ENCODE peak calls at places on chromosome 16, in nine cellular contexts. One of them, this sample, is unnamed.

GRCh38 chr16:67158637-67159600 is 790 bp downstream of the TRADD start:
- DNase-seq in heart right ventricle: no peak
- DNase-seq in AG04449: no peak
- DNase-seq in activated B cell treated with CpG ODN at 0.5 μM for 24 hours: peak
- DNase-seq in IMR-90: no peak
- DNase-seq in thoracic aorta: no peak
- DNase-seq in fibroblast of mammary gland: no peak
- DNase-seq in RWPE2: peak
- DNase-seq in tibial nerve: no peak
- DNase-seq in this sample: no peak

GRCh38 chr16:34078697-34079096 is 619.3 kb downstream of the TP53TG3F start:
- DNase-seq in AG04449: peak
- DNase-seq in RWPE2: no peak
- DNase-seq in activated B cell treated with CpG ODN at 0.5 μM for 24 hours: no peak
- DNase-seq in thoracic aorta: no peak
- DNase-seq in fibroblast of mammary gland: peak
- DNase-seq in heart right ventricle: no peak
- DNase-seq in IMR-90: peak
- DNase-seq in tibial nerve: no peak
- DNase-seq in this sample: no peak

GRCh38 chr16:56547120-56547948 is 17.5 kb upstream of the MT4 start:
- DNase-seq in AG04449: peak
- DNase-seq in fibroblast of mammary gland: peak
- DNase-seq in heart right ventricle: no peak
- DNase-seq in RWPE2: no peak
- DNase-seq in tibial nerve: no peak
- DNase-seq in thoracic aorta: no peak
- DNase-seq in IMR-90: peak
- DNase-seq in activated B cell treated with CpG ODN at 0.5 μM for 24 hours: no peak
- DNase-seq in this sample: no peak

GRCh38 chr16:25785361-25785760 is 93.6 kb downstream of the HS3ST4 start:
- DNase-seq in activated B cell treated with CpG ODN at 0.5 μM for 24 hours: no peak
- DNase-seq in fibroblast of mammary gland: no peak
- DNase-seq in RWPE2: no peak
- DNase-seq in tibial nerve: no peak
- DNase-seq in AG04449: no peak
- DNase-seq in thoracic aorta: no peak
- DNase-seq in IMR-90: no peak
- DNase-seq in heart right ventricle: no peak
- DNase-seq in this sample: no peak

GRCh38 chr16:76932541-76933211 is 258.3 kb upstream of the MON1B start:
- DNase-seq in IMR-90: peak
- DNase-seq in fibroblast of mammary gland: peak
- DNase-seq in RWPE2: no peak
- DNase-seq in AG04449: no peak
- DNase-seq in heart right ventricle: no peak
- DNase-seq in activated B cell treated with CpG ODN at 0.5 μM for 24 hours: no peak
- DNase-seq in tibial nerve: no peak
- DNase-seq in thoracic aorta: no peak
- DNase-seq in this sample: no peak

GRCh38 chr16:57022445-57022844 is 33.1 kb downstream of the NLRC5 start:
- DNase-seq in thoracic aorta: no peak
- DNase-seq in fibroblast of mammary gland: no peak
- DNase-seq in IMR-90: no peak
- DNase-seq in AG04449: no peak
- DNase-seq in activated B cell treated with CpG ODN at 0.5 μM for 24 hours: no peak
- DNase-seq in tibial nerve: no peak
- DNase-seq in RWPE2: no peak
- DNase-seq in heart right ventricle: no peak
- DNase-seq in this sample: no peak

GRCh38 chr16:78434401-78434800 is 334.9 kb downstream of the WWOX start:
- DNase-seq in fibroblast of mammary gland: no peak
- DNase-seq in AG04449: no peak
- DNase-seq in RWPE2: no peak
- DNase-seq in thoracic aorta: no peak
- DNase-seq in IMR-90: no peak
- DNase-seq in tibial nerve: no peak
- DNase-seq in activated B cell treated with CpG ODN at 0.5 μM for 24 hours: no peak
- DNase-seq in heart right ventricle: no peak
- DNase-seq in this sample: no peak

GRCh38 chr16:48335961-48336360 is 49.3 kb downstream of the SIAH1 start:
- DNase-seq in AG04449: peak
- DNase-seq in heart right ventricle: no peak
- DNase-seq in activated B cell treated with CpG ODN at 0.5 μM for 24 hours: no peak
- DNase-seq in fibroblast of mammary gland: no peak
- DNase-seq in RWPE2: no peak
- DNase-seq in IMR-90: peak
- DNase-seq in thoracic aorta: no peak
- DNase-seq in tibial nerve: no peak
- DNase-seq in this sample: no peak

GRCh38 chr16:20004931-20005330 is 68.8 kb downstream of the GPR139 start:
- DNase-seq in tibial nerve: no peak
- DNase-seq in fibroblast of mammary gland: no peak
- DNase-seq in RWPE2: no peak
- DNase-seq in activated B cell treated with CpG ODN at 0.5 μM for 24 hours: no peak
- DNase-seq in AG04449: no peak
- DNase-seq in thoracic aorta: no peak
- DNase-seq in heart right ventricle: no peak
- DNase-seq in IMR-90: no peak
- DNase-seq in this sample: no peak

GRCh38 chr16:324451-325334 is 27.8 kb downstream of the AXIN1 start:
- DNase-seq in heart right ventricle: no peak
- DNase-seq in RWPE2: no peak
- DNase-seq in IMR-90: no peak
- DNase-seq in activated B cell treated with CpG ODN at 0.5 μM for 24 hours: peak
- DNase-seq in fibroblast of mammary gland: no peak
- DNase-seq in tibial nerve: no peak
- DNase-seq in AG04449: no peak
- DNase-seq in thoracic aorta: no peak
- DNase-seq in this sample: no peak

GRCh38 chr16:58366247-58367031 is 25.8 kb upstream of the GINS3 start:
- DNase-seq in activated B cell treated with CpG ODN at 0.5 μM for 24 hours: no peak
- DNase-seq in fibroblast of mammary gland: peak
- DNase-seq in RWPE2: no peak
- DNase-seq in thoracic aorta: no peak
- DNase-seq in tibial nerve: no peak
- DNase-seq in heart right ventricle: no peak
- DNase-seq in AG04449: no peak
- DNase-seq in IMR-90: peak
- DNase-seq in this sample: no peak

GRCh38 chr16:85010931-85011845 is at the start of gene ZDHHC7:
- DNase-seq in tibial nerve: peak
- DNase-seq in RWPE2: peak
- DNase-seq in IMR-90: peak
- DNase-seq in fibroblast of mammary gland: peak
- DNase-seq in heart right ventricle: peak
- DNase-seq in AG04449: no peak
- DNase-seq in activated B cell treated with CpG ODN at 0.5 μM for 24 hours: peak
- DNase-seq in thoracic aorta: peak
- DNase-seq in this sample: peak
- TF ChIP-seq CTCF in tibial nerve: peak
- TF ChIP-seq CTCF in RWPE2: no peak
- TF ChIP-seq CTCF in IMR-90: peak
- TF ChIP-seq CTCF in fibroblast of mammary gland: no peak
- TF ChIP-seq CTCF in heart right ventricle: peak
- TF ChIP-seq CTCF in AG04449: no peak
- TF ChIP-seq CTCF in activated B cell treated with CpG ODN at 0.5 μM for 24 hours: no peak
- TF ChIP-seq CTCF in thoracic aorta: no peak
- TF ChIP-seq CTCF in this sample: no peak

DNA sequence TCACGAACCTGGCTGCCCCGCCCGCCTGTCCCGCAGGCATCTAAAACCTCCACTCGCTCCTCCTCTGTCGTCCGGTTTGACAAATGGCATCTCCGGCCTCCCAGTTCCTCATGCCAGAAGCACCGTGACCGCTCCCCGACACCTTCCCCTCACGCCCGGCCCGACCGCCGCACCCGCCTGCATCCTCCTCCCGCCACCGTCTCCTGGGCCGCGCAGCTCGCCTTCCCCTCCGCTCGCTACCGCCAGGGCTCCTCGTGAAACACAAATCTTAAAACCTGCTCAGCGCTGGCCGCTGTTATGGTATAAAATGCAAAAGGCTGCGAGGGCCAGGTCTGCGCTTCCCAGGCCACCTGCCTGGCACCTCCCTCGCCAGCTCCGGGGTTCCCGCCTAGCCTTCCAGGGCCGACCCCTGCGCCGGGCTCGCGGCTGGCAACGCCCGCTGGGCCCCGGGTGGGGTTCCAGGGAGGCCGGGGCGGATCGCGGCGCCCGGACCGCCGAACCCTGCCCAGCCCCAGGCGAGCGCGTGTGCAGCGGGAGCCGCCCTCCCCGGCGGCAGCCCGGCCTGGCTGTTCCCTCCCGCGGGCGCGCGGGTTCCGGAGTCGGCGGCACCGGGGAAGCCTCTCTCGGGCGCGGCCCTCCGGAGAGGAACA is 488 bp downstream of the SPSB3 start:
- DNase-seq in heart right ventricle: peak
- DNase-seq in activated B cell treated with CpG ODN at 0.5 μM for 24 hours: no peak
- DNase-seq in fibroblast of mammary gland: no peak
- DNase-seq in thoracic aorta: no peak
- DNase-seq in AG04449: no peak
- DNase-seq in tibial nerve: no peak
- DNase-seq in IMR-90: peak
- DNase-seq in RWPE2: no peak
- DNase-seq in this sample: no peak
- TF ChIP-seq CTCF in heart right ventricle: no peak
- TF ChIP-seq CTCF in activated B cell treated with CpG ODN at 0.5 μM for 24 hours: no peak
- TF ChIP-seq CTCF in fibroblast of mammary gland: no peak
- TF ChIP-seq CTCF in thoracic aorta: peak
- TF ChIP-seq CTCF in AG04449: peak
- TF ChIP-seq CTCF in tibial nerve: no peak
- TF ChIP-seq CTCF in IMR-90: peak
- TF ChIP-seq CTCF in RWPE2: no peak
- TF ChIP-seq CTCF in this sample: no peak

DNA sequence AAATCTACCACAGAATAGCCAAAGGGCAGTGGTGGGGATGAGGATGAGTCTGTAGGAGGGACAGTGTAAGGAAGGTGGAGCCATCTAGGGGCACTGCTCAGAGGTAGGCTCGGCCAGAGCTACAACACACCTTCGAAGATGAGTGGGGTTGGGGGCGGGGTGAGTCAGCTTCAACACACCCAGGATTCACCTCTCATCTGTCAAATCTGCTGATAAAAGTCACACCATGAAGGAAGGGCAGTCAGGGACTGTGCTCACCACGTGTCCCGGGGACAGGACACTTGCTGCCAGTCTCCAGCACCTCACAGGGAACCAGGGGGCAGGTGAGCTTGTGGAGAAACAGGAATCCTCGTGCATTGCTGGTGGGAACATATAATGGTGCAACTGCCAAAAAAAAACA is 133.3 kb downstream of the ANKRD11 start:
- DNase-seq in activated B cell treated with CpG ODN at 0.5 μM for 24 hours: no peak
- DNase-seq in tibial nerve: no peak
- DNase-seq in heart right ventricle: no peak
- DNase-seq in fibroblast of mammary gland: no peak
- DNase-seq in AG04449: no peak
- DNase-seq in RWPE2: no peak
- DNase-seq in thoracic aorta: no peak
- DNase-seq in IMR-90: no peak
- DNase-seq in this sample: no peak
- TF ChIP-seq CTCF in activated B cell treated with CpG ODN at 0.5 μM for 24 hours: no peak
- TF ChIP-seq CTCF in tibial nerve: no peak
- TF ChIP-seq CTCF in heart right ventricle: no peak
- TF ChIP-seq CTCF in fibroblast of mammary gland: no peak
- TF ChIP-seq CTCF in AG04449: no peak
- TF ChIP-seq CTCF in RWPE2: peak
- TF ChIP-seq CTCF in thoracic aorta: no peak
- TF ChIP-seq CTCF in IMR-90: no peak
- TF ChIP-seq CTCF in this sample: no peak

GRCh38 chr16:2026461-2027023 is at the start of gene NHERF2:
- DNase-seq in thoracic aorta: no peak
- DNase-seq in IMR-90: no peak
- DNase-seq in RWPE2: no peak
- DNase-seq in tibial nerve: no peak
- DNase-seq in heart right ventricle: peak
- DNase-seq in AG04449: no peak
- DNase-seq in fibroblast of mammary gland: no peak
- DNase-seq in activated B cell treated with CpG ODN at 0.5 μM for 24 hours: peak
- DNase-seq in this sample: peak

GRCh38 chr16:2028620-2029220 is 2.0 kb downstream of the NHERF2 start:
- DNase-seq in IMR-90: no peak
- DNase-seq in tibial nerve: no peak
- DNase-seq in AG04449: no peak
- DNase-seq in thoracic aorta: no peak
- DNase-seq in activated B cell treated with CpG ODN at 0.5 μM for 24 hours: no peak
- DNase-seq in heart right ventricle: no peak
- DNase-seq in RWPE2: no peak
- DNase-seq in fibroblast of mammary gland: no peak
- DNase-seq in this sample: no peak

GRCh38 chr16:2028146-2028545 is 1.4 kb downstream of the NHERF2 start:
- DNase-seq in AG04449: no peak
- DNase-seq in thoracic aorta: no peak
- DNase-seq in tibial nerve: no peak
- DNase-seq in fibroblast of mammary gland: no peak
- DNase-seq in IMR-90: no peak
- DNase-seq in activated B cell treated with CpG ODN at 0.5 μM for 24 hours: no peak
- DNase-seq in heart right ventricle: no peak
- DNase-seq in RWPE2: no peak
- DNase-seq in this sample: no peak

GRCh38 chr16:2025878-2026460 is 733 bp upstream of the NHERF2 start:
- DNase-seq in thoracic aorta: no peak
- DNase-seq in RWPE2: no peak
- DNase-seq in fibroblast of mammary gland: no peak
- DNase-seq in heart right ventricle: no peak
- DNase-seq in AG04449: no peak
- DNase-seq in activated B cell treated with CpG ODN at 0.5 μM for 24 hours: no peak
- DNase-seq in tibial nerve: no peak
- DNase-seq in IMR-90: no peak
- DNase-seq in this sample: no peak

DNA sequence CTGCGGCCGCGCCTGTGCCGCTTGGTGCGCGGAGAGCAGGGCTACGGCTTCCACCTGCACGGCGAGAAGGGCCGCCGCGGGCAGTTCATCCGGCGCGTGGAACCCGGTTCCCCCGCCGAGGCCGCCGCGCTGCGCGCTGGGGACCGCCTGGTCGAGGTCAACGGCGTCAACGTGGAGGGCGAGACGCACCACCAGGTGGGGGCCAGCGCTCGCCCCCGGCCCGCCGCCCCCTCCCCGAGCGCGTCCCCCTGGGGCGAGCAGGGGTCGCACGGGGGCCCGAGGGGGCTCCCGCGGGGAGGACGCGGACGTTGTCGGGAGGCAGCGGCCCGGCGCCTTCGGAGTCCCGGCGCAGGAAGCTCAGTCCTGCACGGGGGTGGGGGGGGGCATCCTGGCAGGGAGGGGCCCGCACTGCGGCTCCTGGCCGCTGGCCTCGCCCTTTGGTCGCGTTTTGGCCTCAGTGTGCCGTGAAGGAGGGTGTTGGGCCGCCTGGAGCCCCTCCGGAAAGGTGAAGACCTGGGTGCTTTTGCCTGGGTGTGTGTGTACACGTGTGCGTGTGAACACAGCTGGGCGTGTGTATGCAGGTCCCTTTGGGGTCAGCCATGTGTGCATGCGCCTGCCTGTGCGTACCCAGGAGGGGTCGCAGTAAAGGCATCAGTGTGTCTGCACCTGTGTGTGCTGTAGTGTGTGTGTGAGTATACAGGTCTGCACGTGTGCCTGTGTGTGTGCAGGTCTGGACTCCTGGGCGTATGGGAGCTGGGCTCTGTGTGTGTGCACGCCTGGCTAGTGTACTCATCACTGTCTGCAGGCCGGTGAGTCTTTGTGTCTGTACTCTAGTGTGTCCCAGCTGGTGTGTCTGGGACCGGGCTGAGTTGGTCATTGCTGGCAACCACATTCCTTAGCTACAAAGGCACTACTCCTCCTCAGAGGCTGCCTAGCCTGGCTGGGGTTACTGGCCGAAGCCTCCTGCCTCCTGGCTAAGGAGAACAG is 615 bp downstream of the NHERF2 start:
- DNase-seq in tibial nerve: no peak
- DNase-seq in thoracic aorta: no peak
- DNase-seq in RWPE2: no peak
- DNase-seq in activated B cell treated with CpG ODN at 0.5 μM for 24 hours: no peak
- DNase-seq in AG04449: no peak
- DNase-seq in IMR-90: peak
- DNase-seq in heart right ventricle: peak
- DNase-seq in fibroblast of mammary gland: no peak
- DNase-seq in this sample: no peak
- TF ChIP-seq CTCF in tibial nerve: no peak
- TF ChIP-seq CTCF in thoracic aorta: no peak
- TF ChIP-seq CTCF in RWPE2: no peak
- TF ChIP-seq CTCF in activated B cell treated with CpG ODN at 0.5 μM for 24 hours: no peak
- TF ChIP-seq CTCF in AG04449: peak
- TF ChIP-seq CTCF in IMR-90: no peak
- TF ChIP-seq CTCF in heart right ventricle: no peak
- TF ChIP-seq CTCF in fibroblast of mammary gland: no peak
- TF ChIP-seq CTCF in this sample: no peak

This sample was measured in D721Med.